ENCODE peak calls at places on chromosomes 5 and 9, in seven cellular contexts. One of them, this sample, is unnamed.

GRCh38 chr5:138000102-138000723 is 32.7 kb downstream of the FAM13B start:
- DNase-seq in right atrium auricular region: no peak
- DNase-seq in kidney: no peak
- DNase-seq in fibroblast of lung: peak; percentile 73
- DNase-seq in neuronal stem cell: no peak
- DNase-seq in pancreas: no peak
- DNase-seq in mammary epithelial cell: peak; percentile 52
- DNase-seq in this sample: peak; percentile 34

GRCh38 chr5:132056610-132057497 is 3.6 kb upstream of the IL3 start:
- DNase-seq in neuronal stem cell: no peak
- DNase-seq in mammary epithelial cell: no peak
- DNase-seq in fibroblast of lung: no peak
- DNase-seq in pancreas: no peak
- DNase-seq in right atrium auricular region: peak; percentile 32
- DNase-seq in kidney: peak; percentile 49
- DNase-seq in this sample: no peak

GRCh38 chr9:107020040-107020530 is 157.1 kb downstream of the ZNF462 start:
- DNase-seq in pancreas: no peak
- DNase-seq in mammary epithelial cell: peak; percentile 87
- DNase-seq in neuronal stem cell: peak; percentile 35
- DNase-seq in kidney: no peak
- DNase-seq in fibroblast of lung: peak; percentile 98
- DNase-seq in right atrium auricular region: no peak
- DNase-seq in this sample: peak; percentile 56

GRCh38 chr9:97615439-97616072 is 17.6 kb downstream of the TSTD2 start:
- DNase-seq in neuronal stem cell: peak; percentile 47
- DNase-seq in right atrium auricular region: peak; percentile 83
- DNase-seq in mammary epithelial cell: peak; percentile 35
- DNase-seq in kidney: no peak
- DNase-seq in pancreas: no peak
- DNase-seq in fibroblast of lung: peak; percentile 49
- DNase-seq in this sample: no peak

GRCh38 chr5:59158637-59159391 is 575.9 kb downstream of the RAB3C start:
- DNase-seq in kidney: no peak
- DNase-seq in fibroblast of lung: no peak
- DNase-seq in mammary epithelial cell: no peak
- DNase-seq in right atrium auricular region: no peak
- DNase-seq in pancreas: no peak
- DNase-seq in neuronal stem cell: no peak
- DNase-seq in this sample: no peak

GRCh38 chr5:9057406-9058000 is 488.4 kb downstream of the SEMA5A start:
- DNase-seq in pancreas: no peak
- DNase-seq in neuronal stem cell: no peak
- DNase-seq in fibroblast of lung: no peak
- DNase-seq in right atrium auricular region: no peak
- DNase-seq in kidney: no peak
- DNase-seq in mammary epithelial cell: no peak
- DNase-seq in this sample: no peak

GRCh38 chr5:157506981-157507780 is 47.2 kb downstream of the NIPAL4 start:
- DNase-seq in right atrium auricular region: no peak
- DNase-seq in neuronal stem cell: no peak
- DNase-seq in pancreas: no peak
- DNase-seq in fibroblast of lung: peak; percentile 45
- DNase-seq in kidney: peak; percentile 74
- DNase-seq in mammary epithelial cell: peak; percentile 22
- DNase-seq in this sample: no peak

GRCh38 chr5:76958976-76959767 is 6.3 kb downstream of the CRHBP start:
- DNase-seq in fibroblast of lung: peak; percentile 95
- DNase-seq in mammary epithelial cell: peak; percentile 16
- DNase-seq in neuronal stem cell: no peak
- DNase-seq in pancreas: no peak
- DNase-seq in kidney: no peak
- DNase-seq in right atrium auricular region: no peak
- DNase-seq in this sample: no peak

GRCh38 chr5:78613756-78614155 is 34.8 kb downstream of the LHFPL2 start:
- DNase-seq in kidney: no peak
- DNase-seq in pancreas: no peak
- DNase-seq in neuronal stem cell: no peak
- DNase-seq in fibroblast of lung: no peak
- DNase-seq in right atrium auricular region: no peak
- DNase-seq in mammary epithelial cell: no peak
- DNase-seq in this sample: no peak

GRCh38 chr5:2738156-2738699 is 13.2 kb downstream of the IRX2 start:
- DNase-seq in fibroblast of lung: no peak
- DNase-seq in mammary epithelial cell: no peak
- DNase-seq in right atrium auricular region: no peak
- DNase-seq in neuronal stem cell: no peak
- DNase-seq in pancreas: no peak
- DNase-seq in kidney: no peak
- DNase-seq in this sample: no peak

GRCh38 chr9:18791074-18791473 is 241.9 kb downstream of the SAXO1 start:
- DNase-seq in kidney: no peak
- DNase-seq in mammary epithelial cell: peak; percentile 2
- DNase-seq in fibroblast of lung: no peak
- DNase-seq in pancreas: no peak
- DNase-seq in right atrium auricular region: no peak
- DNase-seq in neuronal stem cell: peak; percentile 42
- DNase-seq in this sample: no peak

GRCh38 chr5:91176288-91177016 is 206.7 kb downstream of the ARRDC3 start:
- DNase-seq in kidney: no peak
- DNase-seq in pancreas: no peak
- DNase-seq in mammary epithelial cell: no peak
- DNase-seq in fibroblast of lung: peak; percentile 17
- DNase-seq in right atrium auricular region: no peak
- DNase-seq in neuronal stem cell: no peak
- DNase-seq in this sample: no peak

GRCh38 chr9:101366038-101366756 is 18.6 kb downstream of the BAAT start:
- DNase-seq in pancreas: no peak
- DNase-seq in neuronal stem cell: no peak
- DNase-seq in fibroblast of lung: peak; percentile 56
- DNase-seq in right atrium auricular region: no peak
- DNase-seq in kidney: no peak
- DNase-seq in mammary epithelial cell: no peak
- DNase-seq in this sample: no peak

GRCh38 chr5:146340260-146341081 is 1.8 kb downstream of the POU4F3 start:
- DNase-seq in mammary epithelial cell: peak; percentile 42
- DNase-seq in neuronal stem cell: peak; percentile 81
- DNase-seq in right atrium auricular region: no peak
- DNase-seq in kidney: no peak
- DNase-seq in pancreas: peak; percentile 49
- DNase-seq in fibroblast of lung: peak; percentile 68
- DNase-seq in this sample: no peak

GRCh38 chr9:115328228-115328627 is 210.3 kb upstream of the TNC start:
- DNase-seq in neuronal stem cell: no peak
- DNase-seq in right atrium auricular region: no peak
- DNase-seq in fibroblast of lung: peak; percentile 94
- DNase-seq in pancreas: no peak
- DNase-seq in mammary epithelial cell: no peak
- DNase-seq in kidney: no peak
- DNase-seq in this sample: no peak

GRCh38 chr9:91591627-91592026 is 168.0 kb upstream of the NFIL3 start:
- DNase-seq in right atrium auricular region: no peak
- DNase-seq in neuronal stem cell: no peak
- DNase-seq in fibroblast of lung: no peak
- DNase-seq in mammary epithelial cell: no peak
- DNase-seq in pancreas: no peak
- DNase-seq in kidney: no peak
- DNase-seq in this sample: no peak

GRCh38 chr5:123176224-123176937 is 87.3 kb downstream of the PRDM6 start:
- DNase-seq in kidney: no peak
- DNase-seq in mammary epithelial cell: no peak
- DNase-seq in neuronal stem cell: no peak
- DNase-seq in right atrium auricular region: no peak
- DNase-seq in pancreas: no peak
- DNase-seq in fibroblast of lung: peak; percentile 52
- DNase-seq in this sample: no peak

GRCh38 chr5:54470191-54470590 is 14.7 kb downstream of the HSPB3 start:
- DNase-seq in kidney: no peak
- DNase-seq in right atrium auricular region: no peak
- DNase-seq in pancreas: no peak
- DNase-seq in mammary epithelial cell: no peak
- DNase-seq in fibroblast of lung: peak; percentile 50
- DNase-seq in neuronal stem cell: no peak
- DNase-seq in this sample: no peak

GRCh38 chr5:324736-325612 is 3.5 kb downstream of the AHRR start:
- DNase-seq in kidney: peak; percentile 60
- DNase-seq in pancreas: no peak
- DNase-seq in neuronal stem cell: no peak
- DNase-seq in mammary epithelial cell: no peak
- DNase-seq in fibroblast of lung: no peak
- DNase-seq in right atrium auricular region: no peak
- DNase-seq in this sample: no peak

GRCh38 chr5:118354806-118355205 is 633.5 kb downstream of the DTWD2 start:
- DNase-seq in neuronal stem cell: no peak
- DNase-seq in right atrium auricular region: no peak
- DNase-seq in kidney: no peak
- DNase-seq in fibroblast of lung: no peak
- DNase-seq in pancreas: no peak
- DNase-seq in mammary epithelial cell: no peak
- DNase-seq in this sample: no peak

GRCh38 chr9:136629879-136630661 is 32.6 kb upstream of the EGFL7 start:
- DNase-seq in pancreas: peak; percentile 75
- DNase-seq in fibroblast of lung: peak; percentile 36
- DNase-seq in kidney: peak; percentile 85
- DNase-seq in mammary epithelial cell: peak; percentile 29
- DNase-seq in neuronal stem cell: peak; percentile 65
- DNase-seq in right atrium auricular region: no peak
- DNase-seq in this sample: no peak

GRCh38 chr9:107976767-107977166 is 487.2 kb upstream of the KLF4 start:
- DNase-seq in pancreas: no peak
- DNase-seq in neuronal stem cell: no peak
- DNase-seq in mammary epithelial cell: peak; percentile 36
- DNase-seq in kidney: peak; percentile 81
- DNase-seq in right atrium auricular region: peak; percentile 90
- DNase-seq in fibroblast of lung: no peak
- DNase-seq in this sample: no peak

GRCh38 chr9:19441730-19442129 is 32.9 kb downstream of the ACER2 start:
- DNase-seq in right atrium auricular region: no peak
- DNase-seq in kidney: no peak
- DNase-seq in pancreas: no peak
- DNase-seq in mammary epithelial cell: no peak
- DNase-seq in neuronal stem cell: no peak
- DNase-seq in fibroblast of lung: no peak
- DNase-seq in this sample: no peak

GRCh38 chr5:14435481-14435880 is 146.1 kb upstream of the OTULINL start:
- DNase-seq in fibroblast of lung: peak; percentile 64
- DNase-seq in mammary epithelial cell: no peak
- DNase-seq in pancreas: no peak
- DNase-seq in kidney: no peak
- DNase-seq in right atrium auricular region: no peak
- DNase-seq in neuronal stem cell: no peak
- DNase-seq in this sample: no peak

GRCh38 chr5:14429102-14429501 is 152.5 kb upstream of the OTULINL start:
- DNase-seq in pancreas: no peak
- DNase-seq in neuronal stem cell: no peak
- DNase-seq in mammary epithelial cell: no peak
- DNase-seq in kidney: no peak
- DNase-seq in right atrium auricular region: no peak
- DNase-seq in fibroblast of lung: peak; percentile 50
- DNase-seq in this sample: no peak

GRCh38 chr5:14429614-14430013 is 152.0 kb upstream of the OTULINL start:
- DNase-seq in pancreas: no peak
- DNase-seq in neuronal stem cell: no peak
- DNase-seq in right atrium auricular region: no peak
- DNase-seq in mammary epithelial cell: no peak
- DNase-seq in fibroblast of lung: no peak
- DNase-seq in kidney: no peak
- DNase-seq in this sample: no peak

GRCh38 chr5:14436801-14437542 is 144.6 kb upstream of the OTULINL start:
- DNase-seq in fibroblast of lung: no peak
- DNase-seq in right atrium auricular region: no peak
- DNase-seq in kidney: no peak
- DNase-seq in pancreas: no peak
- DNase-seq in neuronal stem cell: no peak
- DNase-seq in mammary epithelial cell: no peak
- DNase-seq in this sample: no peak

GRCh38 chr5:14433202-14433601 is 148.4 kb upstream of the OTULINL start:
- DNase-seq in kidney: no peak
- DNase-seq in fibroblast of lung: no peak
- DNase-seq in mammary epithelial cell: no peak
- DNase-seq in pancreas: no peak
- DNase-seq in right atrium auricular region: no peak
- DNase-seq in neuronal stem cell: no peak
- DNase-seq in this sample: no peak
- H3K27ac ChIP-seq in kidney: no peak overlapping the region
- H3K27ac ChIP-seq in fibroblast of lung: no peak overlapping the region
- H3K27ac ChIP-seq in mammary epithelial cell: no peak overlapping the region
- H3K27ac ChIP-seq in pancreas: no peak overlapping the region
- H3K27ac ChIP-seq in right atrium auricular region: no peak overlapping the region
- H3K27ac ChIP-seq in neuronal stem cell: peak overlapping the region; percentile 36
- H3K27ac ChIP-seq in this sample: no peak overlapping the region

DNA sequence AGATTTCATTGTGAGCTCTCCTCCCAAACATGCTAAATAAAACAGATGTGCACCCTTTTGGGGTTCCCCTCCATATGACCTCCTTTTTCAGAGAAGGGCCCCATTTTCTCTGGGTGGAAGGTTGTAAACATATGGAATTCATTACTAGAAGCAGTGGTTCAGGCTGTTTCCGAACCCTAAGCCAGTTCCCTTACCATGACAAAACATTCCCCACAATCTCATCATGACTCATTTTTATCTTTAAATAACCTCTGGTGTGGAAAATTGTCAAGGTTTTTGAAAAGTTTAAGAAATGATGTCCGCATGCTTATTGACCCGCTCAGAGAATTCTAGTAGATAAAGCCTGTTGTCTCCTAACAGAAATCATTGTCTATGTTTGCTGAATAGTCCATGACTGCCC is 127.3 kb upstream of the PIK3R1 start:
- DNase-seq in kidney: no peak
- DNase-seq in mammary epithelial cell: no peak
- DNase-seq in right atrium auricular region: no peak
- DNase-seq in fibroblast of lung: peak; percentile 88
- DNase-seq in pancreas: no peak
- DNase-seq in neuronal stem cell: no peak
- DNase-seq in this sample: no peak
- H3K27ac ChIP-seq in kidney: no peak overlapping the region
- H3K27ac ChIP-seq in mammary epithelial cell: no peak overlapping the region
- H3K27ac ChIP-seq in right atrium auricular region: no peak overlapping the region
- H3K27ac ChIP-seq in fibroblast of lung: no peak overlapping the region
- H3K27ac ChIP-seq in pancreas: no peak overlapping the region
- H3K27ac ChIP-seq in neuronal stem cell: no peak overlapping the region
- H3K27ac ChIP-seq in this sample: no peak overlapping the region

DNA sequence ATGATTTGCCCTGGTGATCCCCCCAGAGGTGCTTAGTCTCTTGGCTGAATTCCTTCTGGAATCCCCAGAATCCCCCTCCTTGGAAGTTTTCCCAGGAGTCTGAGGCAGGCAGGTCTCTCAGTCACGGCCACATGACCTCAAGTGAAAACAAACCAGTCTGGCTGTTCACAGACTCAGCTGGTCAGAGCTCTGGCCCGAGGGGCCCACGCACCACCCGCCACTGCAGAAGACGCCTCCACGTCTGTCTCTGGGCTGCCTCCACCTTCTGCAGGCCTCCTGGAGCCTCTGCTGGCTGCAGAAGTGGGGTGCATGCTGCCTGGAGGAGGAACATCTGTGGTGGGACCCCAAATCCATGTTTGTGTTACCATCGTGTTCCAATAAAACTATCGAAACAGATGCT is 52.5 kb downstream of the HRH2 start:
- DNase-seq in fibroblast of lung: no peak
- DNase-seq in kidney: peak; percentile 49
- DNase-seq in mammary epithelial cell: no peak
- DNase-seq in pancreas: no peak
- DNase-seq in right atrium auricular region: no peak
- DNase-seq in neuronal stem cell: no peak
- DNase-seq in this sample: no peak
- H3K27ac ChIP-seq in fibroblast of lung: no peak overlapping the region
- H3K27ac ChIP-seq in kidney: no peak overlapping the region
- H3K27ac ChIP-seq in mammary epithelial cell: no peak overlapping the region
- H3K27ac ChIP-seq in pancreas: no peak overlapping the region
- H3K27ac ChIP-seq in right atrium auricular region: no peak overlapping the region
- H3K27ac ChIP-seq in neuronal stem cell: no peak overlapping the region
- H3K27ac ChIP-seq in this sample: no peak overlapping the region

GRCh38 chr9:74496819-74497749 is at the start of gene RORB:
- DNase-seq in right atrium auricular region: no peak
- DNase-seq in neuronal stem cell: peak; percentile 79
- DNase-seq in kidney: peak; percentile 77
- DNase-seq in fibroblast of lung: peak; percentile 80
- DNase-seq in pancreas: peak; percentile 35
- DNase-seq in mammary epithelial cell: peak; percentile 53
- DNase-seq in this sample: no peak
- H3K27ac ChIP-seq in right atrium auricular region: peak within 1 kb of the TSS; percentile 75
- H3K27ac ChIP-seq in neuronal stem cell: no peak within 1 kb of the TSS
- H3K27ac ChIP-seq in kidney: no peak within 1 kb of the TSS
- H3K27ac ChIP-seq in fibroblast of lung: no peak within 1 kb of the TSS
- H3K27ac ChIP-seq in pancreas: no peak within 1 kb of the TSS
- H3K27ac ChIP-seq in mammary epithelial cell: no peak within 1 kb of the TSS
- H3K27ac ChIP-seq in this sample: no peak within 1 kb of the TSS